ENCODE peak calls at places on chromosomes 7 and 10, in nine cellular contexts. S is left lobe of liver; P is stimulated activated naive B cell treated with anti-CD40 and anti-IgM and Interleukin-4, amounts not matched to agents 10 μg/mL and 1 μg/mL and 100 μg/mL, for 72 hours; V is right cardiac atrium; B is mucosa of descending colon; Z is RWPE2; R is activated naive CD8-positive, alpha-beta T cell treated with anti-CD3 and anti-CD28 coated beads, Interleukin-2, amount 10 ng/mL, durations not matched to agents 7 days and 5 days; W is activated CD8-positive, alpha-beta T cell treated with anti-CD3 and anti-CD28 coated beads for 36 hours; C is activated T-helper 17 cell treated with anti-CD3 and anti-CD28 coated beads, Interleukin-2, amount 50 U/mL, for 72 hours. D is an unnamed sample.

GRCh38 chr7:155810607-155811559 is 1.4 kb downstream of the SHH start:
- ATAC-seq in S (no peak), P (no peak), V (no peak), B (no peak), Z (no peak), R (no peak), W (no peak), C (no peak), D (no peak)

GRCh38 chr10:100987685-100988049 is 324 bp downstream of the TWNK start:
- ATAC-seq in S (no peak), P (peak), V (no peak), B (no peak), Z (peak), R (peak), W (peak), C (peak), D (no peak)

GRCh38 chr7:158802535-158803199 is 26.6 kb downstream of the ESYT2 start:
- ATAC-seq in S (no peak), P (no peak), V (peak), B (no peak), Z (peak), R (no peak), W (no peak), C (no peak), D (no peak)

GRCh38 chr7:150980663-150981062 is 2.5 kb upstream of the KCNH2 start:
- ATAC-seq in S (no peak), P (no peak), V (no peak), B (no peak), Z (no peak), R (no peak), W (no peak), C (no peak), D (no peak)

GRCh38 chr10:1230592-1231275 is 174.5 kb downstream of the WDR37 start:
- ATAC-seq in S (no peak), P (no peak), V (no peak), B (no peak), Z (no peak), R (no peak), W (no peak), C (no peak), D (no peak)

GRCh38 chr10:118913825-118914224 is 115.7 kb upstream of the NANOS1 start:
- ATAC-seq in S (no peak), P (no peak), V (peak), B (no peak), Z (no peak), R (no peak), W (no peak), C (no peak), D (no peak)

GRCh38 chr10:86047588-86047987 is 319.0 kb downstream of the GRID1 start:
- ATAC-seq in S (no peak), P (peak), V (no peak), B (no peak), Z (no peak), R (no peak), W (peak), C (peak), D (peak)

GRCh38 chr7:93011351-93012294 is 106.2 kb downstream of the SAMD9 start:
- ATAC-seq in S (no peak), P (no peak), V (no peak), B (no peak), Z (peak), R (no peak), W (no peak), C (no peak), D (no peak)

GRCh38 chr7:13737563-13737962 is 251.9 kb downstream of the ETV1 start:
- ATAC-seq in S (no peak), P (no peak), V (no peak), B (no peak), Z (no peak), R (no peak), W (no peak), C (no peak), D (no peak)

GRCh38 chr7:30552330-30552729 is 42.3 kb upstream of the GARS1 start:
- ATAC-seq in S (peak), P (no peak), V (no peak), B (no peak), Z (no peak), R (no peak), W (no peak), C (no peak), D (no peak)

GRCh38 chr7:29265208-29265923 is 70.8 kb downstream of the CHN2 start:
- ATAC-seq in S (peak), P (peak), V (peak), B (peak), Z (peak), R (peak), W (peak), C (peak), D (no peak)